ENCODE peak calls at places on chromosomes 13 and 19, in eight cellular contexts. N, J, O, B, H, W, P and Y are unnamed samples.

GRCh38 chr19:46181386-46181774 is 33.3 kb downstream of the IGFL2 start:
- DNase-seq in N (no peak), J (peak; percentile 75), O (no peak), B (no peak), H (peak; percentile 78), W (no peak), P (peak; percentile 72), Y (no peak)

GRCh38 chr13:98406475-98406874 is 170.4 kb downstream of the STK24 start:
- DNase-seq in N (no peak), J (no peak), O (no peak), B (no peak), H (no peak), W (no peak), P (no peak), Y (no peak)

GRCh38 chr13:43316997-43317396 is 293.6 kb downstream of the DNAJC15 start:
- DNase-seq in N (no peak), J (peak; percentile 50), O (no peak), B (no peak), H (peak; percentile 60), W (no peak), P (peak; percentile 50), Y (peak; percentile 77)

GRCh38 chr13:33453911-33454310 is 168.4 kb upstream of the STARD13 start:
- DNase-seq in N (no peak), J (no peak), O (no peak), B (peak; percentile 20), H (peak; percentile 27), W (no peak), P (peak; percentile 7), Y (peak; percentile 64)

GRCh38 chr19:289651-290538 is 1.3 kb downstream of the PLPP2 start:
- DNase-seq in N (peak; percentile 43), J (peak; percentile 24), O (peak; percentile 89), B (peak; percentile 42), H (peak; percentile 43), W (peak; percentile 74), P (peak; percentile 62), Y (peak; percentile 88)

GRCh38 chr13:77177646-77178045 is 149.2 kb downstream of the MYCBP2 start:
- DNase-seq in N (no peak), J (no peak), O (peak; percentile 79), B (no peak), H (no peak), W (no peak), P (no peak), Y (no peak)

GRCh38 chr13:113918580-113918979 is 54.7 kb upstream of the GAS6 start:
- DNase-seq in N (no peak), J (no peak), O (no peak), B (no peak), H (no peak), W (no peak), P (no peak), Y (no peak)

GRCh38 chr19:17737690-17738153 is 13.6 kb upstream of the FCHO1 start:
- DNase-seq in N (no peak), J (no peak), O (peak; percentile 2), B (no peak), H (peak; percentile 14), W (no peak), P (no peak), Y (peak; percentile 56)

GRCh38 chr13:23828086-23828485 is 61.1 kb downstream of the MIPEP start:
- DNase-seq in N (no peak), J (no peak), O (no peak), B (no peak), H (peak; percentile 16), W (no peak), P (peak; percentile 16), Y (no peak)

GRCh38 chr13:106100261-106100919 is 435.1 kb downstream of the EFNB2 start:
- DNase-seq in N (no peak), J (no peak), O (no peak), B (no peak), H (no peak), W (peak; percentile 46), P (no peak), Y (no peak)

DNA sequence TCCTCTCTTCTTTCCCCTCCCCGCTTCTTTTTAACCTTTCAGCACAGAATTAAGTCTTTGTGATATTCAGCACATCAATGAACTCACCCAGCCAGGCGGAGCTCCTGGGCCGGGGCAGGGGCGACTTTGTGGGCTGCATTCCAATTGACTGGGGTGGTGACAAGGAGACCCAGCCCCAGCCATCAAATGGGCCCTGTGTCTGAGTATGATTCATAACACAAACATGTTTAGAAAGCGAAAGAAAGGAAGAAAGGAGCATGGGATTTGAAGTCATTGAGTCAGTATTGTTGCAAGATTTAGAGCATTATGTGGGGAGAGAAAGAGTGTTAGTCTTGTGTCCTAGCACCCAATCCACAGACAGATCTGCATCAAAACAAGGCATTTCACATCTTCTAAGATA is 185.3 kb downstream of the LHFPL6 start:
- DNase-seq in N (no peak), J (peak; percentile 80), O (peak; percentile 21), B (no peak), H (peak; percentile 85), W (no peak), P (peak; percentile 80), Y (peak; percentile 66)
- H2AFZ ChIP-seq in N (no peak overlapping the region), J (peak overlapping the region; percentile 7), O (no peak overlapping the region), B (no peak overlapping the region), H (no peak overlapping the region), W (no peak overlapping the region), P (no peak overlapping the region), Y (peak overlapping the region; percentile 52)

GRCh38 chr19:28731577-28731976 is 481.4 kb downstream of the UQCRFS1 start:
- DNase-seq in N (no peak), J (no peak), O (no peak), B (no peak), H (no peak), W (no peak), P (no peak), Y (no peak)

GRCh38 chr19:28731113-28731512 is 481.8 kb downstream of the UQCRFS1 start:
- DNase-seq in N (no peak), J (no peak), O (no peak), B (no peak), H (no peak), W (no peak), P (no peak), Y (no peak)

GRCh38 chr19:28727133-28727834 is 485.7 kb downstream of the UQCRFS1 start:
- DNase-seq in N (peak; percentile 93), J (no peak), O (no peak), B (no peak), H (peak; percentile 32), W (no peak), P (peak; percentile 26), Y (no peak)

GRCh38 chr19:28727835-28728159 is 485.2 kb downstream of the UQCRFS1 start:
- DNase-seq in N (no peak), J (no peak), O (no peak), B (no peak), H (no peak), W (no peak), P (no peak), Y (no peak)

GRCh38 chr19:28726533-28726932 is 486.4 kb downstream of the UQCRFS1 start:
- DNase-seq in N (no peak), J (no peak), O (no peak), B (no peak), H (no peak), W (no peak), P (no peak), Y (no peak)
- H3K4me3 ChIP-seq in N (peak overlapping the region; percentile 85), J (no peak overlapping the region), O (no peak overlapping the region), B (no peak overlapping the region), H (no peak overlapping the region), W (no peak overlapping the region), P (peak overlapping the region; percentile 61), Y (no peak overlapping the region)

GRCh38 chr19:6063576-6063961 is 46.7 kb downstream of the RFX2 start:
- DNase-seq in N (no peak), J (no peak), O (no peak), B (no peak), H (no peak), W (no peak), P (no peak), Y (no peak)

GRCh38 chr19:6064016-6064702 is 46.1 kb downstream of the RFX2 start:
- DNase-seq in N (no peak), J (no peak), O (peak; percentile 42), B (no peak), H (peak; percentile 32), W (no peak), P (no peak), Y (no peak)

GRCh38 chr19:6062961-6063575 is 47.2 kb downstream of the RFX2 start:
- DNase-seq in N (no peak), J (no peak), O (no peak), B (no peak), H (no peak), W (no peak), P (no peak), Y (no peak)

GRCh38 chr19:6065685-6066365 is 44.5 kb downstream of the RFX2 start:
- DNase-seq in N (peak; percentile 87), J (peak; percentile 69), O (no peak), B (peak; percentile 87), H (peak; percentile 77), W (no peak), P (peak; percentile 89), Y (peak; percentile 69)

DNA sequence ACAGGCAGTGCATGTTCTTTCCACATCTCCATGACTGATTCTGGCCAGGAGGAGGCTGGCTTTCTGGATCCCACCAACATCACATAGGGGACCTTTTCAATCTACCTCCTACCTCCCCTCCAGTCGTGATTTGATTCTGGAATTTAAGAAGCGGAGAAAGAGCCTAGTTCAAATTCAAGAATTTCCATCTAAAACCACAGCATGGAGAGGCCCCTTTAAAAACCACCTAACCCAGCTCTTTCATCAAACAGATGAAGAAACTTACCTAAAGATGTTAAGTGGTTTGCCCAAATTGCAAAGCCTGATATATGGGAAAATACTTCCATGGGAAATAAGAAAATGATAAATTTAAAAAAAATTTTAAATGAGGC is 45.6 kb downstream of the RFX2 start:
- DNase-seq in N (no peak), J (no peak), O (no peak), B (no peak), H (no peak), W (no peak), P (no peak), Y (no peak)
- H3K4me1 ChIP-seq in N (peaks cover 57% of the 10 kb centered on the region), J (peaks cover 64% of the 10 kb centered on the region), O (peaks cover 66% of the 10 kb centered on the region), B (peaks cover 43% of the 10 kb centered on the region), H (peaks cover 14% of the 10 kb centered on the region), W (peaks cover 12% of the 10 kb centered on the region), P (peaks cover 25% of the 10 kb centered on the region), Y (peaks cover 32% of the 10 kb centered on the region)

GRCh38 chr13:19864339-19865309 is 1.2 kb upstream of the ZMYM5 start:
- DNase-seq in N (peak; percentile 14), J (peak; percentile 53), O (peak; percentile 58), B (no peak), H (peak; percentile 66), W (no peak), P (peak; percentile 69), Y (peak; percentile 88)
- H2AFZ ChIP-seq in N (peak overlapping the region; percentile 89), J (peak overlapping the region; percentile 94), O (peak overlapping the region; percentile 95), B (no peak overlapping the region), H (peak overlapping the region; percentile 74), W (no peak overlapping the region), P (no peak overlapping the region), Y (peak overlapping the region; percentile 95)